ENCODE peak calls at places on chromosomes 11 and 22, in four cellular contexts. D is GM10248, Z is HuH-7.5, L is GM12892. G is an unnamed sample.

GRCh38 chr11:64436025-64436424 is 77.1 kb downstream of the RPS6KA4 start:
- DNase-seq in D (no peak), Z (no peak), L (no peak), G (no peak)

GRCh38 chr11:12702999-12703453 is 28.8 kb downstream of the TEAD1 start:
- DNase-seq in D (no peak), L (no peak), Z (no peak), G (no peak)

GRCh38 chr11:2790581-2790925 is 90.8 kb upstream of the KCNQ1OT1 start:
- DNase-seq in D (no peak), L (no peak), Z (no peak), G (no peak)

GRCh38 chr11:134819026-134819425 is 407.0 kb upstream of the B3GAT1 start:
- DNase-seq in L (no peak), Z (no peak), D (no peak), G (no peak)

GRCh38 chr11:88293931-88294330 is 43.6 kb downstream of the CTSC start:
- DNase-seq in D (no peak), Z (no peak), L (no peak), G (no peak)

GRCh38 chr11:118338637-118339061 is 3.9 kb downstream of the CD3D start:
- DNase-seq in Z (peak), D (peak), L (peak), G (peak)

GRCh38 chr11:118735203-118735602 is 55.8 kb upstream of the TREH start:
- DNase-seq in D (no peak), L (no peak), Z (no peak), G (no peak)

GRCh38 chr11:216081-216974 is 8.8 kb downstream of the RIC8A start:
- DNase-seq in Z (no peak), L (no peak), D (no peak), G (no peak)

GRCh38 chr11:34278175-34278574 is 79.6 kb downstream of the ABTB2 start:
- DNase-seq in D (no peak), L (no peak), Z (no peak), G (no peak)

GRCh38 chr22:29581799-29582198 is 886 bp upstream of the NIPSNAP1 start:
- DNase-seq in Z (no peak), L (no peak), D (no peak), G (no peak)

GRCh38 chr22:49838771-49839717 is 11.4 kb upstream of the BRD1 start:
- DNase-seq in L (no peak), Z (peak), D (peak), G (peak)

GRCh38 chr11:69840371-69841169 is 21.4 kb upstream of the FGF3 start:
- DNase-seq in Z (no peak), D (no peak), L (no peak), G (no peak)

GRCh38 chr11:57778318-57779037 is 16.9 kb downstream of the CTNND1 start:
- DNase-seq in L (no peak), Z (peak), D (no peak), G (no peak)

GRCh38 chr22:37228106-37229011 is 15.7 kb downstream of the RAC2 start:
- DNase-seq in L (no peak), D (no peak), Z (no peak), G (peak)

GRCh38 chr11:7060828-7061227 is 28.0 kb upstream of the RBMXL2 start:
- DNase-seq in D (no peak), Z (no peak), L (no peak), G (no peak)

GRCh38 chr11:30346068-30346688 is 23.3 kb downstream of the ARL14EP start:
- DNase-seq in D (peak), Z (peak), L (no peak), G (peak)

GRCh38 chr11:120482149-120482548 is 29.4 kb upstream of the GRIK4 start:
- DNase-seq in L (no peak), D (no peak), Z (no peak), G (no peak)